ENCODE peak calls at places on chromosomes 1 and 21, in seven cellular contexts. I is CD8-positive, alpha-beta T cell; F is fibroblast of lung; D is brain microvascular endothelial cell; S is psoas muscle; R is right lobe of liver; M is dorsolateral prefrontal cortex. J is an unnamed sample.

GRCh38 chr1:7050751-7051665 is 265.8 kb downstream of the CAMTA1 start:
- DNase-seq in I (peak; percentile 32), F (no peak), D (no peak), S (no peak), R (no peak), M (no peak), J (no peak)

GRCh38 chr1:190649553-190649952 is 171.9 kb upstream of the BRINP3 start:
- DNase-seq in I (no peak), F (no peak), D (no peak), S (no peak), R (no peak), M (no peak), J (no peak)

GRCh38 chr21:44755227-44755626 is 43.9 kb upstream of the TSPEAR start:
- DNase-seq in I (no peak), F (peak; percentile 6), D (peak; percentile 50), S (no peak), R (no peak), M (no peak), J (no peak)

GRCh38 chr1:242873661-242874060 is 349.2 kb upstream of the PLD5 start:
- DNase-seq in I (no peak), F (no peak), D (no peak), S (no peak), R (no peak), M (no peak), J (no peak)

GRCh38 chr1:212683357-212683722 is 16.3 kb downstream of the BATF3 start:
- DNase-seq in I (peak; percentile 54), F (no peak), D (no peak), S (peak; percentile 55), R (no peak), M (no peak), J (peak; percentile 34)

GRCh38 chr1:61482170-61482569 is 242.8 kb downstream of the TM2D1 start:
- DNase-seq in I (no peak), F (no peak), D (no peak), S (no peak), R (no peak), M (no peak), J (no peak)

GRCh38 chr1:18805116-18805515 is 54.3 kb downstream of the TAS1R2 start:
- DNase-seq in I (no peak), F (no peak), D (no peak), S (peak; percentile 54), R (no peak), M (no peak), J (no peak)

GRCh38 chr1:95117207-95118018 is at the start of gene TLCD4:
- DNase-seq in I (peak; percentile 63), F (peak; percentile 23), D (no peak), S (peak; percentile 80), R (peak; percentile 84), M (peak; percentile 41), J (peak; percentile 72)

GRCh38 chr1:208628298-208628914 is 384.2 kb upstream of the PLXNA2 start:
- DNase-seq in I (no peak), F (no peak), D (no peak), S (no peak), R (no peak), M (no peak), J (no peak)

GRCh38 chr1:68175621-68176398 is 56.5 kb downstream of the WLS start:
- DNase-seq in I (no peak), F (peak; percentile 55), D (no peak), S (no peak), R (no peak), M (no peak), J (no peak)

GRCh38 chr1:212621830-212622315 is 13.3 kb downstream of the ATF3 start:
- DNase-seq in I (no peak), F (no peak), D (no peak), S (no peak), R (no peak), M (no peak), J (no peak)

GRCh38 chr1:235075955-235076308 is 52.7 kb downstream of the TOMM20 start:
- DNase-seq in I (no peak), F (no peak), D (no peak), S (no peak), R (no peak), M (no peak), J (no peak)

GRCh38 chr1:46174448-46175231 is at the start of gene TSPAN1:
- DNase-seq in I (no peak), F (peak; percentile 48), D (no peak), S (peak; percentile 79), R (no peak), M (no peak), J (peak; percentile 85)

GRCh38 chr1:15765495-15766194 is 7.0 kb downstream of the FBLIM1 start:
- DNase-seq in I (no peak), F (peak; percentile 77), D (peak; percentile 55), S (no peak), R (no peak), M (no peak), J (no peak)

GRCh38 chr1:58573138-58573537 is 3.9 kb downstream of the TACSTD2 start:
- DNase-seq in I (no peak), F (no peak), D (no peak), S (no peak), R (no peak), M (no peak), J (no peak)
- H3K4me3 ChIP-seq in I (no peak overlapping the region), F (no peak overlapping the region), D (no peak overlapping the region), S (no peak overlapping the region), R (no peak overlapping the region), M (no peak overlapping the region), J (no peak overlapping the region)

GRCh38 chr1:43001434-43001833 is 42.8 kb upstream of the SLC2A1 start:
- DNase-seq in I (no peak), F (no peak), D (no peak), S (no peak), R (no peak), M (no peak), J (no peak)
- H3K27ac ChIP-seq in I (no peak overlapping the region), F (no peak overlapping the region), D (no peak overlapping the region), S (no peak overlapping the region), R (no peak overlapping the region), M (no peak overlapping the region), J (no peak overlapping the region)

GRCh38 chr1:237042892-237043576 is 1.1 kb downstream of the RYR2 start:
- DNase-seq in I (no peak), F (peak; percentile 9), D (no peak), S (no peak), R (no peak), M (peak; percentile 35), J (peak; percentile 76)

GRCh38 chr1:237041461-237041794 is 556 bp upstream of the RYR2 start:
- DNase-seq in I (no peak), F (no peak), D (no peak), S (no peak), R (no peak), M (no peak), J (no peak)

GRCh38 chr1:237043846-237044636 is 2.1 kb downstream of the RYR2 start:
- DNase-seq in I (no peak), F (no peak), D (no peak), S (no peak), R (no peak), M (no peak), J (peak; percentile 37)

GRCh38 chr1:237041795-237042466 is at the start of gene RYR2:
- DNase-seq in I (no peak), F (peak; percentile 12), D (no peak), S (no peak), R (no peak), M (peak; percentile 20), J (peak; percentile 28)

DNA sequence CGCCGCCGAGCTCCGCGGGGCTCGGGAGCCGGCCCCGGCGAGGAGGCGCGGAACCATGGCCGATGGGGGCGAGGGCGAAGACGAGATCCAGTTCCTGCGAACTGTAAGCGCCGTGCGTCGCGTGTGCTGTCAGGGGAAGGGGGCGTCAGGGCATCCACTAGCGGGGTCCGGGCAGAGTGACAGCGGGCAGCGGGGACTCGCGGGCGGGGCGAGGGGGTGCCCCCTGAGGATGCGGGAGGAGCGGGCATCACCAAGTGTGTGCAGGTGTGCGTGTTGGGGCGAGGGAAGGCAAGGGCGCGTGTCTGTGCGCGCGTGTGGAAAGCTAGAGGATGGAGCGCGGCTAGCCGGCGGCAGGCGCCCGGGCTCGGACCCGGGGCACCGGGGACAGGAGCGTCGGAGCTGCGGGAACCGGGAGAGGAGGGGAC is 495 bp downstream of the RYR2 start:
- DNase-seq in I (no peak), F (no peak), D (no peak), S (no peak), R (no peak), M (no peak), J (peak; percentile 60)
- H3K4me3 ChIP-seq in I (no peak overlapping the region), F (no peak overlapping the region), D (no peak overlapping the region), S (peak overlapping the region; percentile 50), R (peak overlapping the region; percentile 35), M (peak overlapping the region; percentile 66), J (peak overlapping the region; percentile 54)

GRCh38 chr1:214380418-214380817 is 99.5 kb downstream of the SMYD2 start:
- DNase-seq in I (no peak), F (no peak), D (no peak), S (no peak), R (no peak), M (no peak), J (no peak)

GRCh38 chr1:214377485-214377884 is 96.5 kb downstream of the SMYD2 start:
- DNase-seq in I (no peak), F (no peak), D (no peak), S (no peak), R (no peak), M (no peak), J (no peak)

GRCh38 chr1:214377886-214378285 is 96.9 kb downstream of the SMYD2 start:
- DNase-seq in I (no peak), F (peak; percentile 62), D (peak; percentile 66), S (no peak), R (no peak), M (no peak), J (no peak)

GRCh38 chr1:214379254-214379970 is 98.5 kb downstream of the SMYD2 start:
- DNase-seq in I (no peak), F (no peak), D (no peak), S (no peak), R (no peak), M (no peak), J (no peak)

GRCh38 chr1:214378492-214378891 is 97.5 kb downstream of the SMYD2 start:
- DNase-seq in I (no peak), F (no peak), D (no peak), S (no peak), R (no peak), M (no peak), J (no peak)
- H3K27ac ChIP-seq in I (no peak overlapping the region), F (no peak overlapping the region), D (peak overlapping the region; percentile 23), S (no peak overlapping the region), R (no peak overlapping the region), M (no peak overlapping the region), J (no peak overlapping the region)

GRCh38 chr21:31917108-31917507 is 44.3 kb downstream of the HUNK start:
- DNase-seq in I (no peak), F (no peak), D (no peak), S (no peak), R (no peak), M (no peak), J (no peak)
- H3K4me3 ChIP-seq in I (no peak overlapping the region), F (no peak overlapping the region), D (no peak overlapping the region), S (no peak overlapping the region), R (no peak overlapping the region), M (no peak overlapping the region), J (no peak overlapping the region)

DNA sequence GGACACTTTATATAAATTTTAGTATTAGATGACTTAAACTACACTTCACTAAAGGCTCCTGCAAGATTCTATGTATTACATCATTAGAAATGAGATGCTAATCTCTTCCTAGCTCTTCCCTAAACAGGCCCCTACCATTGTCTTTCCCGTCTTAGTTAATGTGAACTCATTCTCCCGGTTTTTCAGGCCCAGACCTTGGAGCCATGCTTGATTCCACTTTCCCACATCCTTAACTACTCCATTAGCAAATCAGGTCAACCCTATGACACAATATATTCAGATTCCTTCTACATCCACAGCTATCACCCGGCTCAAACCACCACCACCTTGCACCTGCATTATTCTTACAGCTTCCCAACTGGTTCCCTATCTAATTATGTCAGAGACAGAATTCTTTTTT is 73.3 kb downstream of the NVL start:
- DNase-seq in I (no peak), F (no peak), D (no peak), S (no peak), R (no peak), M (no peak), J (no peak)
- H3K27ac ChIP-seq in I (no peak overlapping the region), F (no peak overlapping the region), D (no peak overlapping the region), S (no peak overlapping the region), R (no peak overlapping the region), M (no peak overlapping the region), J (no peak overlapping the region)

J was measured in right cardiac atrium.